ENCODE peak calls at places on chromosomes 6 and 20, in four cellular contexts. W, B, T and V are unnamed samples.

GRCh38 chr6:158569036-158569435 is 9.1 kb downstream of the TMEM181 start:
- DNase-seq in B (no peak), T (no peak), W (no peak), V (no peak)

GRCh38 chr6:164087870-164088269 is 673.4 kb downstream of the QKI start:
- DNase-seq in T (no peak), B (no peak), W (no peak), V (no peak)

GRCh38 chr6:16903470-16903869 is 142.2 kb upstream of the ATXN1 start:
- DNase-seq in B (no peak), W (peak; percentile 83), T (no peak), V (peak; percentile 82)

GRCh38 chr6:18515767-18516166 is 128.6 kb downstream of the RNF144B start:
- DNase-seq in W (no peak), T (no peak), B (peak; percentile 26), V (no peak)

GRCh38 chr20:42901689-42902518 is 287.8 kb downstream of the PTPRT start:
- DNase-seq in W (no peak), T (no peak), B (no peak), V (no peak)

GRCh38 chr6:165744515-165745228 is 81.6 kb upstream of the PDE10A start:
- DNase-seq in W (peak; percentile 41), B (no peak), T (no peak), V (peak; percentile 39)

GRCh38 chr6:166578536-166579233 is 7.8 kb downstream of the RAMACL start:
- DNase-seq in W (no peak), B (no peak), T (no peak), V (no peak)

GRCh38 chr20:56166781-56167465 is 81.6 kb upstream of the MC3R start:
- DNase-seq in W (no peak), B (no peak), T (no peak), V (no peak)

GRCh38 chr20:59318201-59318790 is 17.9 kb downstream of the EDN3 start:
- DNase-seq in B (no peak), T (no peak), W (no peak), V (no peak)

GRCh38 chr6:32627831-32628230 is 9.4 kb upstream of the HLA-DQA1 start:
- DNase-seq in B (no peak), T (no peak), W (peak; percentile 43), V (peak; percentile 12)

GRCh38 chr6:139984317-139984716 is 609.9 kb upstream of the CITED2 start:
- DNase-seq in T (no peak), B (no peak), W (no peak), V (no peak)
- H2BK120ac ChIP-seq in T (no peak overlapping the region), B (no peak overlapping the region), W (peak overlapping the region; percentile 60), V (peak overlapping the region; percentile 92)

GRCh38 chr6:26309731-26310142 is 55.3 kb upstream of the BTN3A2 start:
- DNase-seq in T (no peak), B (no peak), W (peak; percentile 95), V (peak; percentile 65)

GRCh38 chr6:26311385-26312095 is 53.5 kb upstream of the BTN3A2 start:
- DNase-seq in T (no peak), W (peak; percentile 73), B (peak; percentile 95), V (peak; percentile 73)

GRCh38 chr6:26311012-26311384 is 54.0 kb upstream of the BTN3A2 start:
- DNase-seq in T (no peak), W (peak; percentile 59), B (peak; percentile 76), V (peak; percentile 55)

GRCh38 chr6:26312501-26313390 is 52.3 kb upstream of the BTN3A2 start:
- DNase-seq in T (peak; percentile 81), B (peak; percentile 99), W (peak; percentile 95), V (peak; percentile 94)

GRCh38 chr6:26312096-26312463 is 52.9 kb upstream of the BTN3A2 start:
- DNase-seq in W (no peak), T (no peak), B (no peak), V (peak; percentile 68)
- H2BK120ac ChIP-seq in W (no peak overlapping the region), T (no peak overlapping the region), B (no peak overlapping the region), V (no peak overlapping the region)

GRCh38 chr6:8203337-8203736 is 101.0 kb upstream of the EEF1E1 start:
- DNase-seq in B (peak; percentile 11), W (no peak), T (no peak), V (no peak)

GRCh38 chr6:8207869-8208191 is 105.5 kb upstream of the EEF1E1 start:
- DNase-seq in W (no peak), T (no peak), B (no peak), V (no peak)

DNA sequence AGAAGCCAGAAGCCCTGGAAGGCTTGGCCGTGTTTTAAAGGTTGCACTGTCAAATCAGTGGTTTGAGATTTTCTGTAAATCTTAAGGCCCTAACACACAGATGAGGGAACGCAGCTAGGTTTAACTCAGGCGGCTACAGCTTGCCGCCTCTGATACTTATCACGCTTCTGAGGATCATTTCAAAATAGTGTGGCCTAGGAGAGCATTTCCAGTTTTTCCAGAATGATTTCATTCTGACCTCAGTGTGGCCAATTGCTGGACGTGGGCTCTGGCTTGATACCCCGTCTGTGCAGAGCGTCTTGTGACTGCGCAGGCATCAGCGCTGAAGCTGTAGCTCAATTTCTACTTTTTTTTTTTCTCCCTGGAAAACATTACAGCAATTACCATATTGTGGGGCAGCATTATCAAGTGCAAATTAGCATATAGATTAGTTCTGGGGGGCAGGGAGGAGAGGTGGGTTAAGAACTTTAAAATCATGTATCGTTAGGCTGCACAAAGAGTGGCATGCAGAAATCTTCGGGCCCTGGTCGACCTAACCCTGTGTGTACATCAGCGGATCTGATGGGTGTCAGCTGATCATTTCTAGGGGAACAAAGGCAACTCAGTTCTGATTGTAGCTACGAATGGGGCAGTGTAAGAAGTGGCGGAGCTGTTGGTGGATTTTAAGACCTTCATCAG is 105.0 kb upstream of the EEF1E1 start:
- DNase-seq in T (no peak), B (no peak), W (no peak), V (no peak)
- H2BK120ac ChIP-seq in T (no peak overlapping the region), B (no peak overlapping the region), W (no peak overlapping the region), V (no peak overlapping the region)

DNA sequence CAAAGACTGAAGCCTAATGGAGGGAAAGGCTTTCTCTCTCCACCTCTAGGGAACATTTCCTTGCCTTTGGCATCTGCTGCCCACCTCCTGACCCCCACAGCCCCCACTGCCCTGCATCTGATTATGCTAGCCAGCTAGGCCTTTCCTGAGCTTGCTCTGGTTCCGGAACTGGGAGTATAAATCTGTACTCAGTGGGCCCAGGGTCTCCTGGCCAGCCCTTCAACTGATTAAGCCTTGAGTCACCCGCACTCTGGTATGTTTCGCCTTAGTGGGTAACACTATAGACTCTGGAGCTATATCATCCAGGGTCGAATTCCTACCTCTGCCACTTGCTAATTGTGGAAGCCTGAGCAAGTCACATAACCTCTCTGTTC is 45.6 kb upstream of the RIPOR2 start:
- DNase-seq in B (peak; percentile 89), W (peak; percentile 49), T (no peak), V (peak; percentile 38)
- H2BK120ac ChIP-seq in B (peak overlapping the region; percentile 99), W (peak overlapping the region; percentile 78), T (no peak overlapping the region), V (no peak overlapping the region)

GRCh38 chr6:30720738-30721197 is 616 bp downstream of the TUBB start:
- DNase-seq in T (no peak), B (peak; percentile 81), W (peak; percentile 32), V (peak; percentile 52)

GRCh38 chr6:30717129-30717844 is at the start of gene MDC1:
- DNase-seq in T (peak; percentile 99), W (peak; percentile 100), B (peak; percentile 100), V (peak; percentile 100)

GRCh38 chr6:30719791-30720737 is at the start of gene TUBB:
- DNase-seq in W (peak; percentile 97), B (peak; percentile 100), T (peak; percentile 97), V (peak; percentile 99)

GRCh38 chr6:30721198-30722024 is 1.3 kb downstream of the TUBB start:
- DNase-seq in T (peak; percentile 95), B (peak; percentile 92), W (peak; percentile 87), V (peak; percentile 90)

DNA sequence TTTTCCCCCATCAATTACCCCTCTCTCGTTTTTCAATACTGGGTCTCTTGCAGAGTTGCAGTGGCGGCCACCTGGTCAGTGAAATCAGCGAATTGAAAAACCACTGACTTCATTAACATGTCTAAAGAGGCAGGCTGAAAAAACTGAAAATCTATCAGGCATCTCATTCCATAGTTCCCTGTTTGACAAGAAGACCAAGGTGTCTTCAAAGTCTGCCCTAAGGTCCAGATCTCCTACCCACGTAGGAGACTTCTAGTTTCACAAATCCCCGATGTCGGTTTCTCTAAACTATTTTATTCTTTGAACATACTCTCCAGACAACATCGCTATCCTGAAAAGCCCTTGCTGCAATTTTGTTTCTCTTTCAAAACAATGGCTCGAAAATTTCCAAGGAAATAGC is 796 bp upstream of the TUBB start:
- DNase-seq in W (no peak), T (no peak), B (no peak), V (no peak)
- H2BK120ac ChIP-seq in W (peak overlapping the region; percentile 88), T (no peak overlapping the region), B (peak overlapping the region; percentile 63), V (peak overlapping the region; percentile 6)

GRCh38 chr6:6753301-6753700 is 164.8 kb downstream of the LY86 start:
- DNase-seq in B (no peak), T (no peak), W (no peak), V (no peak)

GRCh38 chr6:6760054-6760453 is 171.5 kb downstream of the LY86 start:
- DNase-seq in B (no peak), W (no peak), T (no peak), V (no peak)

GRCh38 chr6:6764764-6765434 is 176.4 kb downstream of the LY86 start:
- DNase-seq in W (no peak), T (no peak), B (no peak), V (no peak)

GRCh38 chr6:6758546-6758914 is 170.0 kb downstream of the LY86 start:
- DNase-seq in W (no peak), T (no peak), B (no peak), V (no peak)

DNA sequence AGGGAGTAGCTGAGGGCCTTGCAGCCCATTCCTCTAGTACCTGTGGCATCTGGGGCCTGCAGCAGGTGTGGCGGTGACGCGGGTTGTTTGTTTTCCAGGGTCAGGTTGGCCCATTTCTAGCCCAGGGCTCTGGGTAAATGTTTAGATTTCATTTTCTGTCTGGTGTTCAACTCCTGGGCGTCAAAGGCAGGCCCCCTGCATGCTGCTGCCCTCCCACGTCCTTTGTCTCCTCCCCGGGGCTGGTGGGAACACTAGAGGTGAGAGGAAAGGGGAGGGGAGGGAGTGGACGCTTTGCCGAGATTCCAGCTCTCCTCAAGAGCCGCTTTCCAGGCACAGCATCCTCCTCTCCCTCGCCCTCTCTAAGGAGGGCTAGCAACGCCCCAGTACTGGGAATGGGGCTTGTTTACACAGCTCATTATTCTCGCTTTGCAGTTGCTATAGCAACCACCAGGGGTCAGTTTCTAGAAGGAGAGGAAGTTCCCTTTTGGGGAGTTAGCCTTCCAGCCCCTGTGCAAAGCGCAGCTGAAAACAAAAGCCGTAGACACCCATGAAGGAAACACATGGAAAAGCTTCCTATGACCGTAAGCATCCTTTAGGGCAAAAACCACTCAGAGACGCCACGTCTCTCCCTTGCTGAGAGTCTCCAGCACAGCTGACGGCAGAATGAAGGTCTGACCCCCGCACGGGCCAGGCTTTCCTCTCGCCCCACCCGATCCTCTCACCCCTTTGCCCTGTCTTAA is 170.6 kb downstream of the LY86 start:
- DNase-seq in B (peak; percentile 94), W (peak; percentile 61), T (peak; percentile 84), V (peak; percentile 84)
- H2BK120ac ChIP-seq in B (no peak overlapping the region), W (no peak overlapping the region), T (no peak overlapping the region), V (peak overlapping the region; percentile 61)

DNA sequence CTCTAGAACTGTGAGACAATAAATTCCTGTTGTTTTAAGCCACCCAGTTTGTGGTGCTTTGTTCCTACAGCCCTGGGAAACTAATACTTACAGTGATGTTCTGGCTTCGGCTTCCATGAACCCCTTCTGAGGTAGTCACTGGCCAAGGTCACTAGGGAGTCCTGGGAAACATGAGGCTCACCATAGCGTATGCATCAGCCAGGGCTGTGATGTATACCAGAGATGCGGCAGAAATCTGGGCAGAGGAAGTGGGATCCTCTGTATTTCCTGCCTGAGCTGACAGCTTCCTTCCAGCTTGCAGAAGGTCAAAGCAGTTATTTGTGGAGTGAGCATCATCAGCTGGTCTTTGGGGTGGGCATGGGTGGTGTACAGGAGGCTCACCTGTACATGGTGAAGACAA is 27.9 kb downstream of the KAT14 start:
- DNase-seq in B (no peak), T (no peak), W (peak; percentile 12), V (no peak)
- H2BK120ac ChIP-seq in B (no peak overlapping the region), T (no peak overlapping the region), W (no peak overlapping the region), V (no peak overlapping the region)